ENCODE peak calls at places on chromosomes 7 and 10, in six cellular contexts. P, I, M, X, Q and D are unnamed samples.
A peak's percentile ranks its signal among the peaks of the same experiment; 100 is the strongest.

GRCh38 chr7:100053201-100053600 is 3.6 kb downstream of the ZSCAN21 start:
- DNase-seq in I (peak; percentile 60), Q (no peak), M (peak; percentile 86), X (no peak), P (peak; percentile 86), D (peak; percentile 69)

GRCh38 chr7:100208911-100209408 is 10.8 kb upstream of the PVRIG start:
- DNase-seq in Q (no peak), I (no peak), M (no peak), P (no peak), X (no peak), D (no peak)

GRCh38 chr7:3887071-3887691 is 586.1 kb downstream of the SDK1 start:
- DNase-seq in P (no peak), M (no peak), I (no peak), X (no peak), Q (no peak), D (no peak)

GRCh38 chr7:113796557-113796956 is 122.3 kb downstream of the PPP1R3A start:
- DNase-seq in P (peak; percentile 98), M (peak; percentile 92), I (no peak), X (no peak), Q (no peak), D (no peak)

GRCh38 chr10:102167861-102168260 is 15.7 kb downstream of the NOLC1 start:
- DNase-seq in Q (no peak), X (no peak), I (no peak), P (no peak), M (no peak), D (no peak)

GRCh38 chr7:130910949-130911944 is 177.2 kb upstream of the KLF14 start:
- DNase-seq in I (no peak), M (peak; percentile 63), Q (no peak), X (no peak), P (peak; percentile 72), D (no peak)

GRCh38 chr10:124323145-124323725 is 95.5 kb downstream of the OAT start:
- DNase-seq in Q (no peak), M (no peak), X (no peak), P (no peak), I (no peak), D (peak; percentile 54)

GRCh38 chr10:9342865-9343450 is 1288.5 kb downstream of the GATA3 start:
- DNase-seq in I (no peak), M (peak; percentile 42), X (no peak), Q (no peak), P (peak; percentile 42), D (peak; percentile 24)

GRCh38 chr7:2438181-2438580 is 34.8 kb downstream of the CHST12 start:
- DNase-seq in M (no peak), P (no peak), Q (no peak), I (peak; percentile 42), X (no peak), D (no peak)

GRCh38 chr7:171364-171904 is 20.9 kb upstream of the FAM20C start:
- DNase-seq in X (no peak), M (no peak), Q (peak; percentile 36), I (no peak), P (no peak), D (no peak)

GRCh38 chr7:122887848-122888247 is 1.6 kb upstream of the CADPS2 start:
- DNase-seq in Q (no peak), I (no peak), M (no peak), P (no peak), X (no peak), D (no peak)

GRCh38 chr7:122884186-122884585 is 2.1 kb downstream of the CADPS2 start:
- DNase-seq in Q (no peak), P (no peak), I (no peak), X (no peak), M (no peak), D (no peak)

GRCh38 chr7:122885583-122886356 is 490 bp downstream of the CADPS2 start:
- DNase-seq in X (no peak), Q (peak; percentile 73), M (no peak), I (no peak), P (peak; percentile 66), D (no peak)

GRCh38 chr7:122887198-122887597 is 938 bp upstream of the CADPS2 start:
- DNase-seq in I (no peak), P (peak; percentile 83), X (peak; percentile 43), M (peak; percentile 16), Q (peak; percentile 80), D (peak; percentile 8)

DNA sequence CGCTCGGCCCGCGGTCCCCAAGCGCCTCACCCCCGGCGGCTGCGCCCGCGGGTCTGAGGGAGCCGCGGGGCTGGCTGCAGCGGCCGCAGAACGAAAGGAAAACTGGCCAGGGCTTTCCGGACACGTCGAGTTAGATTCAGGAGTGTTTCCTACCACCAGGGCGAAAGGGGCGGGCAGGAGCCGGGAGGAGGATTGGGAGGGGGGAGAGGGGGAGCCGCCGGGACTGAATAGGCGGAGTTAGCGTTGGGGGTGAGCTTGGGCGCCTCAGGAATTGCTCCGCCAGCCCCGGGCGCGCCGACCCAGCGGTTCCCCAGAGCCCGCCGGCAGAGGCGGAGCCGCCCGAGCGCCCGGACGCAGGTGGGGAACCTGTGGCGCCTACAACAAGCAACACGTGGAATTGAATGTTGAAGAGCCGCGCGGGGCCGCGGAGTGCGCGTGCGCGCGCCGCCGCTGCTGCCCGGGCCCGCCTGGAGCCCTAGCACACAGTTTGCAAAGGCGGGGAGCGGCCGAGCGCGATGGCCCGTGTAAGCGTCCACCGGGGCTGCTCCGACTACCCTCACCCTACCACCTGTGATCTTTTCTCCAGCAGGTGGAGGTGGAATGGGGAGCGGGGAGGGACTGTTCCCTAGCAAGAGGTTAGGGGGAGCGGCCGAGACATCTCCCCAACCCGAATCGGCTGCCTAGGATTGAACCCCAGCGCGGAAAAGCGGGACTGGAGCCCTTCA is at the start of gene CADPS2:
- DNase-seq in M (peak; percentile 36), X (peak; percentile 56), Q (peak; percentile 92), I (peak; percentile 53), P (peak; percentile 92), D (peak; percentile 15)
- TF ChIP-seq POLR2A in M (no peak), X (peak; percentile 70), Q (peak; percentile 84), I (peak; percentile 46), P (peak; percentile 84), D (no peak)

GRCh38 chr10:133396035-133396624 is 2.2 kb downstream of the MTG1 start:
- DNase-seq in M (no peak), P (no peak), I (no peak), Q (no peak), X (no peak), D (no peak)
- TF ChIP-seq POLR2A in M (no peak), P (no peak), I (no peak), Q (no peak), X (no peak), D (no peak)

GRCh38 chr7:118040562-118040961 is 143.4 kb upstream of the LSM8 start:
- DNase-seq in I (no peak), M (no peak), P (no peak), Q (no peak), X (no peak), D (no peak)

GRCh38 chr7:118041336-118041878 is 142.6 kb upstream of the LSM8 start:
- DNase-seq in I (no peak), Q (no peak), M (no peak), X (no peak), P (no peak), D (no peak)

GRCh38 chr7:118045629-118046028 is 138.3 kb upstream of the LSM8 start:
- DNase-seq in Q (no peak), I (no peak), P (no peak), M (no peak), X (no peak), D (no peak)

DNA sequence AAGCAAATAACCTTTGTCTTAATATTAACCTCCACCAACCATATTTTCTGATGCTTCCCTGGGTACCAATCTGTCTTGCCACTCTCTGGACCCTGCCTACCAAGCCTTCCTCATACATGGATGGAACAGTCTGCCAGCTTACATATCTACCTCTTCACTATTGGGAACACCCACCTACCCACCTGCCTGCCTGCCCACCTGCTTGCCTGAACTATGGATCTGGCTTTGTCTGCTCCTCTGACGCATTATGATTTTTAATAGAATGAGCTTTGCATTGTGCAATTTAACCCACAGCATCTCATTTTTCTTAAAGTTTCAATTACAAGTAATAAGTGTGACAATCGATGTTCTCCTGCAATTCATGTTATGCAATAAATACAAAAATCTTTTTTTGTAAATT is 137.9 kb upstream of the LSM8 start:
- DNase-seq in I (no peak), X (no peak), P (no peak), Q (no peak), M (no peak), D (no peak)
- TF ChIP-seq POLR2A in I (no peak), X (no peak), P (no peak), Q (no peak), M (no peak), D (no peak)

DNA sequence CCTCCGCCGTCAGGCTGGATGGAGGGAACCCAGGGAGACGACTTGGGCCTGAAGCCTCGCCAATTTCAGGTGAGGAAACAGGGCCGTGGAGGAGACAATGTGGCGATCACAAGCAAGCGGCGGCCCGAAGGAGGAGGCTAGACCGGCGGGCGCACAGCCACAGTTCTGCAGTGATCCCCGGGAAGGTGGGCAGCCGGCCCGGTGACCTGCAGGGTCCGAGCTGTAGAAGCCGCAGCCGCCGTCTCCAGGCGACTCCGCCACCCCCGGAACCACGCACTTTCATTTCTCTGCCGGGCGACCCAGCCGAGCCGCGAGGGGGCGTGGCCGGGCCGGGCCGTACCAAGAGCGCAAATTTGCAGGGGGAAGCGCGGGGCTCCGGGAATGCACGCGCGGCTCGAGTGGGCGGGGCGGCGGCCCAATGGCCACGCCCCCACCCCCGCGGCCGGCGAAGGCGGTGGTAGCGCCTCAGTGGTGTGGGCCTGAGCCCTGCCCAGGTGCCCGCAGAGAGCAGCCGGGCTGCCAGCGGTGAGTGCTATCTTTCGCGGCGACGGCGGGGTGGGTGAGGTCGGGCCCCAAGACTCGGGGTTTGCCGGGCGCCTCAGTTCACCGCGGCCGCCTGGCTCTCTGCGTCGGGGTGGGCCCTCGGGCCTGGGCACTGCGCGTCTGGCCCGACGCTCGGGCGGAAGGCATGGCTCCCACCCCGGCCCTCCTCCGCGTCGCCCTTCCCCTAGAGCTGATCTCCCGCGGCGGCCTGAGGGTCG is at the start of gene POR:
- DNase-seq in P (peak; percentile 94), M (peak; percentile 88), Q (peak; percentile 97), X (peak; percentile 91), I (peak; percentile 93), D (peak; percentile 99)
- TF ChIP-seq POLR2A in P (peak; percentile 99), M (peak; percentile 99), Q (peak; percentile 100), X (peak; percentile 99), I (peak; percentile 100), D (peak; percentile 98)

GRCh38 chr7:35799846-35800717 is 775 bp upstream of the SEPTIN7 start:
- DNase-seq in I (peak; percentile 79), Q (peak; percentile 89), P (no peak), X (peak; percentile 63), M (peak; percentile 82), D (peak; percentile 96)
- TF ChIP-seq POLR2A in I (no peak), Q (no peak), P (peak; percentile 66), X (no peak), M (no peak), D (no peak)